ENCODE peak calls at places on chromosomes 6 and 20, in five cellular contexts. T, I, N, S and A are unnamed samples.

GRCh38 chr6:26286168-26286854 is 78.7 kb upstream of the BTN3A2 start:
- DNase-seq in T (peak), I (peak), N (peak), S (peak), A (peak)

GRCh38 chr6:154166140-154166539 is 127.1 kb downstream of the OPRM1 start:
- DNase-seq in T (no peak), I (no peak), N (no peak), S (no peak), A (no peak)

GRCh38 chr6:163996491-163996890 is 582.0 kb downstream of the QKI start:
- DNase-seq in T (no peak), I (no peak), N (no peak), S (peak), A (no peak)

GRCh38 chr6:37141291-37142046 is 28.5 kb upstream of the PIM1 start:
- DNase-seq in T (no peak), I (no peak), N (no peak), S (no peak), A (no peak)

GRCh38 chr20:56720620-56721213 is 91.6 kb downstream of the TFAP2C start:
- DNase-seq in T (no peak), I (no peak), N (no peak), S (no peak), A (no peak)

GRCh38 chr6:26329763-26330511 is 35.1 kb upstream of the BTN3A2 start:
- DNase-seq in T (peak), I (peak), N (peak), S (no peak), A (no peak)

GRCh38 chr6:100347901-100348550 is 116.7 kb downstream of the SIM1 start:
- DNase-seq in T (no peak), I (no peak), N (no peak), S (no peak), A (peak)

GRCh38 chr6:16679050-16679449 is 82.2 kb downstream of the ATXN1 start:
- DNase-seq in T (no peak), I (no peak), N (no peak), S (no peak), A (no peak)

GRCh38 chr20:815914-816606 is 17.5 kb upstream of the FAM110A start:
- DNase-seq in T (peak), I (peak), N (peak), S (no peak), A (peak)